ENCODE peak calls at places on chromosomes 16 and 17, in seven cellular contexts. One of them, this sample, is unnamed.

GRCh38 chr17:56593073-56593740 is at the start of gene NOG:
- DNase-seq in left ventricle myocardium inferior: peak
- DNase-seq in ovary: peak
- DNase-seq in GM06990: no peak
- DNase-seq in thoracic aorta: no peak
- DNase-seq in neural crest cell: peak
- DNase-seq in A549: peak
- DNase-seq in this sample: peak

GRCh38 chr16:15073101-15073500 is 17.2 kb upstream of the NTAN1 start:
- DNase-seq in left ventricle myocardium inferior: no peak
- DNase-seq in ovary: peak
- DNase-seq in GM06990: no peak
- DNase-seq in thoracic aorta: no peak
- DNase-seq in neural crest cell: no peak
- DNase-seq in A549: no peak
- DNase-seq in this sample: no peak

GRCh38 chr16:71610936-71611871 is 14.8 kb upstream of the MARVELD3 start:
- DNase-seq in left ventricle myocardium inferior: peak
- DNase-seq in ovary: peak
- DNase-seq in GM06990: peak
- DNase-seq in thoracic aorta: no peak
- DNase-seq in neural crest cell: peak
- DNase-seq in A549: peak
- DNase-seq in this sample: peak

GRCh38 chr16:54194008-54194731 is 92.4 kb downstream of the IRX3 start:
- DNase-seq in left ventricle myocardium inferior: peak
- DNase-seq in ovary: peak
- DNase-seq in GM06990: no peak
- DNase-seq in thoracic aorta: peak
- DNase-seq in neural crest cell: no peak
- DNase-seq in A549: no peak
- DNase-seq in this sample: no peak

GRCh38 chr17:21249911-21250703 is 3.1 kb downstream of the NATD1 start:
- DNase-seq in left ventricle myocardium inferior: no peak
- DNase-seq in ovary: no peak
- DNase-seq in GM06990: no peak
- DNase-seq in thoracic aorta: no peak
- DNase-seq in neural crest cell: no peak
- DNase-seq in A549: no peak
- DNase-seq in this sample: no peak

GRCh38 chr17:69882281-69882680 is 192.7 kb upstream of the KCNJ16 start:
- DNase-seq in left ventricle myocardium inferior: no peak
- DNase-seq in ovary: no peak
- DNase-seq in GM06990: no peak
- DNase-seq in thoracic aorta: no peak
- DNase-seq in neural crest cell: no peak
- DNase-seq in A549: no peak
- DNase-seq in this sample: no peak

GRCh38 chr17:57689254-57689653 is 55.8 kb downstream of the CCDC182 start:
- DNase-seq in left ventricle myocardium inferior: no peak
- DNase-seq in ovary: no peak
- DNase-seq in GM06990: no peak
- DNase-seq in thoracic aorta: no peak
- DNase-seq in neural crest cell: no peak
- DNase-seq in A549: no peak
- DNase-seq in this sample: no peak

GRCh38 chr17:76911299-76912007 is 43.2 kb downstream of the MGAT5B start:
- DNase-seq in left ventricle myocardium inferior: no peak
- DNase-seq in ovary: no peak
- DNase-seq in GM06990: no peak
- DNase-seq in thoracic aorta: no peak
- DNase-seq in neural crest cell: no peak
- DNase-seq in A549: no peak
- DNase-seq in this sample: no peak

GRCh38 chr17:78747479-78747878 is 34.6 kb downstream of the CYTH1 start:
- DNase-seq in left ventricle myocardium inferior: no peak
- DNase-seq in ovary: no peak
- DNase-seq in GM06990: no peak
- DNase-seq in thoracic aorta: no peak
- DNase-seq in neural crest cell: no peak
- DNase-seq in A549: no peak
- DNase-seq in this sample: no peak

GRCh38 chr17:36066365-36066945 is 2.4 kb downstream of the CCL18 start:
- DNase-seq in left ventricle myocardium inferior: no peak
- DNase-seq in ovary: no peak
- DNase-seq in GM06990: no peak
- DNase-seq in thoracic aorta: no peak
- DNase-seq in neural crest cell: no peak
- DNase-seq in A549: no peak
- DNase-seq in this sample: no peak

GRCh38 chr16:67407176-67407787 is 9.0 kb downstream of the ZDHHC1 start:
- DNase-seq in left ventricle myocardium inferior: no peak
- DNase-seq in ovary: no peak
- DNase-seq in GM06990: no peak
- DNase-seq in thoracic aorta: no peak
- DNase-seq in neural crest cell: no peak
- DNase-seq in A549: no peak
- DNase-seq in this sample: no peak

GRCh38 chr16:85916141-85916890 is 17.4 kb downstream of the IRF8 start:
- DNase-seq in left ventricle myocardium inferior: peak
- DNase-seq in ovary: no peak
- DNase-seq in GM06990: no peak
- DNase-seq in thoracic aorta: no peak
- DNase-seq in neural crest cell: no peak
- DNase-seq in A549: no peak
- DNase-seq in this sample: no peak

GRCh38 chr16:15498427-15499175 is 64.2 kb downstream of the BMERB1 start:
- DNase-seq in left ventricle myocardium inferior: no peak
- DNase-seq in ovary: no peak
- DNase-seq in GM06990: no peak
- DNase-seq in thoracic aorta: no peak
- DNase-seq in neural crest cell: no peak
- DNase-seq in A549: no peak
- DNase-seq in this sample: no peak

GRCh38 chr17:55004484-55004883 is 35.9 kb downstream of the STXBP4 start:
- DNase-seq in left ventricle myocardium inferior: no peak
- DNase-seq in ovary: no peak
- DNase-seq in GM06990: no peak
- DNase-seq in thoracic aorta: no peak
- DNase-seq in neural crest cell: no peak
- DNase-seq in A549: no peak
- DNase-seq in this sample: no peak

GRCh38 chr17:61135782-61136181 is 263.9 kb upstream of the TBX2 start:
- DNase-seq in left ventricle myocardium inferior: peak
- DNase-seq in ovary: no peak
- DNase-seq in GM06990: no peak
- DNase-seq in thoracic aorta: no peak
- DNase-seq in neural crest cell: no peak
- DNase-seq in A549: no peak
- DNase-seq in this sample: no peak

GRCh38 chr17:51666971-51667721 is 406.8 kb downstream of the UTP18 start:
- DNase-seq in left ventricle myocardium inferior: no peak
- DNase-seq in ovary: no peak
- DNase-seq in GM06990: no peak
- DNase-seq in thoracic aorta: no peak
- DNase-seq in neural crest cell: no peak
- DNase-seq in A549: no peak
- DNase-seq in this sample: no peak

GRCh38 chr17:67403483-67403882 is 26.4 kb downstream of the PITPNC1 start:
- DNase-seq in left ventricle myocardium inferior: no peak
- DNase-seq in ovary: no peak
- DNase-seq in GM06990: no peak
- DNase-seq in thoracic aorta: no peak
- DNase-seq in neural crest cell: no peak
- DNase-seq in A549: no peak
- DNase-seq in this sample: no peak

GRCh38 chr17:66629762-66630161 is 205.2 kb upstream of the CACNG5 start:
- DNase-seq in left ventricle myocardium inferior: no peak
- DNase-seq in ovary: no peak
- DNase-seq in GM06990: no peak
- DNase-seq in thoracic aorta: no peak
- DNase-seq in neural crest cell: no peak
- DNase-seq in A549: no peak
- DNase-seq in this sample: no peak

GRCh38 chr17:20300399-20301037 is 166.8 kb downstream of the LGALS9B start:
- DNase-seq in left ventricle myocardium inferior: no peak
- DNase-seq in ovary: peak
- DNase-seq in GM06990: no peak
- DNase-seq in thoracic aorta: no peak
- DNase-seq in neural crest cell: no peak
- DNase-seq in A549: no peak
- DNase-seq in this sample: no peak

GRCh38 chr16:27317320-27317719 is 3.5 kb downstream of the IL4R start:
- DNase-seq in left ventricle myocardium inferior: no peak
- DNase-seq in ovary: peak
- DNase-seq in GM06990: no peak
- DNase-seq in thoracic aorta: no peak
- DNase-seq in neural crest cell: no peak
- DNase-seq in A549: no peak
- DNase-seq in this sample: no peak

GRCh38 chr17:53948323-53948722 is 125.6 kb downstream of the KIF2B start:
- DNase-seq in left ventricle myocardium inferior: no peak
- DNase-seq in ovary: no peak
- DNase-seq in GM06990: no peak
- DNase-seq in thoracic aorta: no peak
- DNase-seq in neural crest cell: no peak
- DNase-seq in A549: no peak
- DNase-seq in this sample: no peak

GRCh38 chr17:53950858-53951250 is 128.1 kb downstream of the KIF2B start:
- DNase-seq in left ventricle myocardium inferior: no peak
- DNase-seq in ovary: no peak
- DNase-seq in GM06990: no peak
- DNase-seq in thoracic aorta: no peak
- DNase-seq in neural crest cell: no peak
- DNase-seq in A549: no peak
- DNase-seq in this sample: no peak

GRCh38 chr17:53949473-53950090 is 126.9 kb downstream of the KIF2B start:
- DNase-seq in left ventricle myocardium inferior: no peak
- DNase-seq in ovary: no peak
- DNase-seq in GM06990: no peak
- DNase-seq in thoracic aorta: no peak
- DNase-seq in neural crest cell: no peak
- DNase-seq in A549: no peak
- DNase-seq in this sample: no peak

GRCh38 chr17:53950207-53950857 is 127.6 kb downstream of the KIF2B start:
- DNase-seq in left ventricle myocardium inferior: no peak
- DNase-seq in ovary: no peak
- DNase-seq in GM06990: no peak
- DNase-seq in thoracic aorta: no peak
- DNase-seq in neural crest cell: no peak
- DNase-seq in A549: peak
- DNase-seq in this sample: no peak
- TF ChIP-seq CTCF in left ventricle myocardium inferior: no peak
- TF ChIP-seq CTCF in ovary: no peak
- TF ChIP-seq CTCF in GM06990: no peak
- TF ChIP-seq CTCF in thoracic aorta: no peak
- TF ChIP-seq CTCF in neural crest cell: peak
- TF ChIP-seq CTCF in A549: no peak
- TF ChIP-seq CTCF in this sample: peak

DNA sequence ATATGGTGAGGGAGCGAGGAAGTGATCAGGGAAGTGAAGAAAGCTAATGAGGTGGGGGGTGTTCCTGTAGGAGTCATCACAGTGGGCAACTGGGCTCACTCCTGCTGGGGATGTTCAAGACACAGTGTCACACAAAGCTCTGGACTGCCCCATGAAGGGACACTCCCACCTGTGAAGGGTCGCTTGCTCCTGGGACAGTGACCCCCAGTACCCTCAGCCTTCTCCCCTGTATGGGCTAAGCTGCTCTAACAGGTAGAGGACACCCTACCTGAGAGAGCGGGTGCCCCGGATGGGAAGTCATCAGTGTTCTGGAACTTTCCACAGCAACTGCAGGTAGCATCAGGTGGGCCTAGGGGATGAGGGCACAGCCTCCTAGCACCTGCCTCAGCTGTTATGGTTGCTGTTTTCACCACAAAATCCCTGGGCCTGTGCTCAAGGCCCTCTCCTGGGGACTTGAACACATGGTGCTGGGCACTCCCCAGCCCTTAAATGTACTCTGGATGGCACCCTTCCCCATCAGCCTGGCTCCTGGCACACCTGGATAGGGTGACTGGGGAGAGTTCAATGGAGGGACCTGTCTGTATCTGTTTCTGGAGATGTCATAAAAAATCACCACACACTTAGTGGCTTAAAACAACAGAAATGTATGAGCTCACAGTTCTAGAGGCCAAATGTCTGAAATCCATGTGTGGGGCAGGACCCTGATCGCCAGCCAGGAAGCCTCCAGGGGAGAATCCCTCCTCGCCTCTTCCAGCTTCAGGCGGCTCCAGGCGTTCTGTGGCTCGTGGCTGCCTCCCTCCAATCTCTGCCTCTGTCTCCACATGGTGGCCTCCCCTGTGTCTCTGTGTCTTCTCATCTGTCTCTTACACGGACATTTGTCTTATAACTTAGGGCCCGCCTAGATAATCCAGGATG is 104.0 kb upstream of the CDH5 start:
- DNase-seq in left ventricle myocardium inferior: peak
- DNase-seq in ovary: peak
- DNase-seq in GM06990: no peak
- DNase-seq in thoracic aorta: no peak
- DNase-seq in neural crest cell: no peak
- DNase-seq in A549: no peak
- DNase-seq in this sample: no peak
- TF ChIP-seq CTCF in left ventricle myocardium inferior: no peak
- TF ChIP-seq CTCF in ovary: no peak
- TF ChIP-seq CTCF in GM06990: no peak
- TF ChIP-seq CTCF in thoracic aorta: no peak
- TF ChIP-seq CTCF in neural crest cell: no peak
- TF ChIP-seq CTCF in A549: no peak
- TF ChIP-seq CTCF in this sample: no peak

DNA sequence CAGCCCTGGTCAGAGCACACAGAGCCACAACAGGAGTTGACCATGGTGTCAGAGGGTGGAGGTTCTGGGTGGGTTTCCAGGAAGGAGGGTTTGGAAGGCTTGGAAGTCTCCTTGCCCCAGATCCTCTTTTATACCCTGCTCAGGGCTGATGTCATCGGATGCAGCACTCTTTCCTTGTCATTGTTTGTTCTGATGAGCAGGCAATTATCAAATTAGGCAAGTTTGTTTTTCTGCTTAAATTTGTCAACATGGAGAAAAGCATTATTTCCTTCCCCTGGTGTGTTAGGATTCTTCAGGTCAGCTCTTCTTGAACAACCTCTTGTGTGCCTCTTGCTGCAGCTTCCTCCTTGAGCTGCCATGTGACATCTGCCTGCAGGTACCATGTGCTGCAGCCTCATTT is at the start of gene KRTAP4-4:
- DNase-seq in left ventricle myocardium inferior: no peak
- DNase-seq in ovary: no peak
- DNase-seq in GM06990: no peak
- DNase-seq in thoracic aorta: no peak
- DNase-seq in neural crest cell: no peak
- DNase-seq in A549: no peak
- DNase-seq in this sample: no peak
- TF ChIP-seq CTCF in left ventricle myocardium inferior: no peak
- TF ChIP-seq CTCF in ovary: no peak
- TF ChIP-seq CTCF in GM06990: no peak
- TF ChIP-seq CTCF in thoracic aorta: no peak
- TF ChIP-seq CTCF in neural crest cell: no peak
- TF ChIP-seq CTCF in A549: no peak
- TF ChIP-seq CTCF in this sample: no peak

GRCh38 chr16:2950773-2951172 is 13.3 kb upstream of the KREMEN2 start:
- DNase-seq in left ventricle myocardium inferior: no peak
- DNase-seq in ovary: no peak
- DNase-seq in GM06990: no peak
- DNase-seq in thoracic aorta: no peak
- DNase-seq in neural crest cell: no peak
- DNase-seq in A549: no peak
- DNase-seq in this sample: no peak
- TF ChIP-seq CTCF in left ventricle myocardium inferior: no peak
- TF ChIP-seq CTCF in ovary: no peak
- TF ChIP-seq CTCF in GM06990: no peak
- TF ChIP-seq CTCF in thoracic aorta: no peak
- TF ChIP-seq CTCF in neural crest cell: no peak
- TF ChIP-seq CTCF in A549: no peak
- TF ChIP-seq CTCF in this sample: no peak

This sample was measured in type B pancreatic cell.